ENCODE peak calls at places on chromosomes 11 and 22, in six cellular contexts. One of them, this sample, is unnamed.

GRCh38 chr11:128884703-128885338 is 6.3 kb upstream of the KCNJ5 start:
- DNase-seq in H1: peak
- DNase-seq in MM.1S: peak
- DNase-seq in tibial artery: peak
- DNase-seq in Karpas-422: peak
- DNase-seq in neural progenitor cell: peak
- DNase-seq in this sample: no peak

GRCh38 chr22:44567846-44568493 is 69.9 kb upstream of the RTL6 start:
- DNase-seq in H1: no peak
- DNase-seq in MM.1S: peak
- DNase-seq in tibial artery: no peak
- DNase-seq in Karpas-422: peak
- DNase-seq in neural progenitor cell: no peak
- DNase-seq in this sample: no peak

GRCh38 chr11:353315-353857 is 15.9 kb upstream of the B4GALNT4 start:
- DNase-seq in H1: no peak
- DNase-seq in MM.1S: no peak
- DNase-seq in tibial artery: peak
- DNase-seq in Karpas-422: no peak
- DNase-seq in neural progenitor cell: no peak
- DNase-seq in this sample: peak

GRCh38 chr22:49951001-49951677 is 9.4 kb upstream of the PIM3 start:
- DNase-seq in H1: no peak
- DNase-seq in MM.1S: no peak
- DNase-seq in tibial artery: no peak
- DNase-seq in Karpas-422: no peak
- DNase-seq in neural progenitor cell: no peak
- DNase-seq in this sample: no peak

GRCh38 chr11:121687961-121688566 is 235.3 kb upstream of the SORL1-AS1 start:
- DNase-seq in H1: no peak
- DNase-seq in MM.1S: no peak
- DNase-seq in tibial artery: no peak
- DNase-seq in Karpas-422: no peak
- DNase-seq in neural progenitor cell: peak
- DNase-seq in this sample: no peak

GRCh38 chr11:101180481-101180880 is 50.9 kb upstream of the PGR start:
- DNase-seq in H1: no peak
- DNase-seq in MM.1S: no peak
- DNase-seq in tibial artery: no peak
- DNase-seq in Karpas-422: no peak
- DNase-seq in neural progenitor cell: peak
- DNase-seq in this sample: no peak

GRCh38 chr11:66335531-66336233 is 552 bp downstream of the RIN1 start:
- DNase-seq in H1: peak
- DNase-seq in MM.1S: no peak
- DNase-seq in tibial artery: peak
- DNase-seq in Karpas-422: no peak
- DNase-seq in neural progenitor cell: peak
- DNase-seq in this sample: no peak

GRCh38 chr11:4539603-4540219 is 5.3 kb upstream of the OR52M1 start:
- DNase-seq in H1: peak
- DNase-seq in MM.1S: peak
- DNase-seq in tibial artery: peak
- DNase-seq in Karpas-422: peak
- DNase-seq in neural progenitor cell: peak
- DNase-seq in this sample: no peak

GRCh38 chr22:25582946-25583345 is 18.5 kb downstream of the GRK3 start:
- DNase-seq in H1: no peak
- DNase-seq in MM.1S: no peak
- DNase-seq in tibial artery: no peak
- DNase-seq in Karpas-422: no peak
- DNase-seq in neural progenitor cell: no peak
- DNase-seq in this sample: no peak

GRCh38 chr11:111559791-111560190 is 19.3 kb downstream of the LAYN start:
- DNase-seq in H1: no peak
- DNase-seq in MM.1S: no peak
- DNase-seq in tibial artery: no peak
- DNase-seq in Karpas-422: no peak
- DNase-seq in neural progenitor cell: no peak
- DNase-seq in this sample: no peak

GRCh38 chr11:95794086-95794485 is 3.8 kb downstream of the CEP57 start:
- DNase-seq in H1: no peak
- DNase-seq in MM.1S: no peak
- DNase-seq in tibial artery: no peak
- DNase-seq in Karpas-422: no peak
- DNase-seq in neural progenitor cell: no peak
- DNase-seq in this sample: no peak

GRCh38 chr22:25759825-25760231 is 17.8 kb downstream of the MYO18B start:
- DNase-seq in H1: no peak
- DNase-seq in MM.1S: no peak
- DNase-seq in tibial artery: peak
- DNase-seq in Karpas-422: no peak
- DNase-seq in neural progenitor cell: no peak
- DNase-seq in this sample: no peak

GRCh38 chr11:127288926-127289325 is 288.4 kb upstream of the KIRREL3 start:
- DNase-seq in H1: no peak
- DNase-seq in MM.1S: no peak
- DNase-seq in tibial artery: no peak
- DNase-seq in Karpas-422: no peak
- DNase-seq in neural progenitor cell: no peak
- DNase-seq in this sample: no peak

GRCh38 chr11:41613321-41613720 is 153.9 kb upstream of the LRRC4C start:
- DNase-seq in H1: no peak
- DNase-seq in MM.1S: no peak
- DNase-seq in tibial artery: no peak
- DNase-seq in Karpas-422: no peak
- DNase-seq in neural progenitor cell: no peak
- DNase-seq in this sample: no peak

GRCh38 chr22:21573293-21573734 is 5.8 kb downstream of the UBE2L3 start:
- DNase-seq in H1: no peak
- DNase-seq in MM.1S: no peak
- DNase-seq in tibial artery: no peak
- DNase-seq in Karpas-422: no peak
- DNase-seq in neural progenitor cell: no peak
- DNase-seq in this sample: no peak

GRCh38 chr11:18204220-18204619 is 31.6 kb downstream of the MRGPRX4 start:
- DNase-seq in H1: no peak
- DNase-seq in MM.1S: no peak
- DNase-seq in tibial artery: no peak
- DNase-seq in Karpas-422: no peak
- DNase-seq in neural progenitor cell: no peak
- DNase-seq in this sample: no peak

GRCh38 chr22:36226189-36226588 is 13.1 kb downstream of the APOL2 start:
- DNase-seq in H1: no peak
- DNase-seq in MM.1S: no peak
- DNase-seq in tibial artery: no peak
- DNase-seq in Karpas-422: no peak
- DNase-seq in neural progenitor cell: no peak
- DNase-seq in this sample: no peak

GRCh38 chr11:113602483-113602882 is 103.6 kb downstream of the TMPRSS5 start:
- DNase-seq in H1: no peak
- DNase-seq in MM.1S: no peak
- DNase-seq in tibial artery: no peak
- DNase-seq in Karpas-422: no peak
- DNase-seq in neural progenitor cell: no peak
- DNase-seq in this sample: no peak

GRCh38 chr11:34727228-34727737 is 106.4 kb downstream of the EHF start:
- DNase-seq in H1: no peak
- DNase-seq in MM.1S: no peak
- DNase-seq in tibial artery: no peak
- DNase-seq in Karpas-422: no peak
- DNase-seq in neural progenitor cell: no peak
- DNase-seq in this sample: no peak

GRCh38 chr11:120780239-120780638 is 243.7 kb upstream of the TBCEL start:
- DNase-seq in H1: no peak
- DNase-seq in MM.1S: no peak
- DNase-seq in tibial artery: no peak
- DNase-seq in Karpas-422: no peak
- DNase-seq in neural progenitor cell: no peak
- DNase-seq in this sample: no peak

GRCh38 chr11:35040221-35040942 is 98.6 kb upstream of the CD44 start:
- DNase-seq in H1: no peak
- DNase-seq in MM.1S: peak
- DNase-seq in tibial artery: no peak
- DNase-seq in Karpas-422: peak
- DNase-seq in neural progenitor cell: no peak
- DNase-seq in this sample: no peak

GRCh38 chr11:96311120-96311568 is 31.9 kb downstream of the MAML2 start:
- DNase-seq in H1: no peak
- DNase-seq in MM.1S: no peak
- DNase-seq in tibial artery: no peak
- DNase-seq in Karpas-422: no peak
- DNase-seq in neural progenitor cell: no peak
- DNase-seq in this sample: no peak

GRCh38 chr11:80424012-80424695 is 983.3 kb upstream of the TENM4 start:
- DNase-seq in H1: no peak
- DNase-seq in MM.1S: peak
- DNase-seq in tibial artery: no peak
- DNase-seq in Karpas-422: no peak
- DNase-seq in neural progenitor cell: no peak
- DNase-seq in this sample: no peak

GRCh38 chr11:117807482-117808272 is 10.7 kb upstream of the DSCAML1 start:
- DNase-seq in H1: peak
- DNase-seq in MM.1S: peak
- DNase-seq in tibial artery: peak
- DNase-seq in Karpas-422: peak
- DNase-seq in neural progenitor cell: peak
- DNase-seq in this sample: peak

GRCh38 chr22:37802310-37803194 is 5.2 kb upstream of the GCAT start:
- DNase-seq in H1: peak
- DNase-seq in MM.1S: no peak
- DNase-seq in tibial artery: peak
- DNase-seq in Karpas-422: no peak
- DNase-seq in neural progenitor cell: peak
- DNase-seq in this sample: no peak

GRCh38 chr11:57432017-57432590 is 5.2 kb upstream of the SLC43A3 start:
- DNase-seq in H1: no peak
- DNase-seq in MM.1S: no peak
- DNase-seq in tibial artery: no peak
- DNase-seq in Karpas-422: no peak
- DNase-seq in neural progenitor cell: no peak
- DNase-seq in this sample: no peak

GRCh38 chr11:45155058-45155551 is 8.7 kb downstream of the PRDM11 start:
- DNase-seq in H1: no peak
- DNase-seq in MM.1S: no peak
- DNase-seq in tibial artery: no peak
- DNase-seq in Karpas-422: no peak
- DNase-seq in neural progenitor cell: no peak
- DNase-seq in this sample: no peak
- H3K4me3 ChIP-seq in H1: no peak
- H3K4me3 ChIP-seq in MM.1S: no peak
- H3K4me3 ChIP-seq in tibial artery: no peak
- H3K4me3 ChIP-seq in Karpas-422: no peak
- H3K4me3 ChIP-seq in neural progenitor cell: no peak
- H3K4me3 ChIP-seq in this sample: peak

GRCh38 chr11:14969922-14970323 is 2.2 kb downstream of the CALCA start:
- DNase-seq in H1: peak
- DNase-seq in MM.1S: peak
- DNase-seq in tibial artery: no peak
- DNase-seq in Karpas-422: peak
- DNase-seq in neural progenitor cell: peak
- DNase-seq in this sample: no peak

GRCh38 chr11:14973621-14974020 is 1.5 kb upstream of the CALCA start:
- DNase-seq in H1: peak
- DNase-seq in MM.1S: no peak
- DNase-seq in tibial artery: no peak
- DNase-seq in Karpas-422: no peak
- DNase-seq in neural progenitor cell: peak
- DNase-seq in this sample: no peak

GRCh38 chr11:14972581-14973490 is 685 bp upstream of the CALCA start:
- DNase-seq in H1: no peak
- DNase-seq in MM.1S: no peak
- DNase-seq in tibial artery: no peak
- DNase-seq in Karpas-422: no peak
- DNase-seq in neural progenitor cell: peak
- DNase-seq in this sample: no peak

GRCh38 chr11:14974021-14974698 is 2.0 kb upstream of the CALCA start:
- DNase-seq in H1: peak
- DNase-seq in MM.1S: no peak
- DNase-seq in tibial artery: no peak
- DNase-seq in Karpas-422: no peak
- DNase-seq in neural progenitor cell: peak
- DNase-seq in this sample: no peak

GRCh38 chr11:14971865-14972580 is at the start of gene CALCA:
- DNase-seq in H1: peak
- DNase-seq in MM.1S: no peak
- DNase-seq in tibial artery: no peak
- DNase-seq in Karpas-422: no peak
- DNase-seq in neural progenitor cell: peak
- DNase-seq in this sample: no peak
- H3K4me3 ChIP-seq in H1: peak
- H3K4me3 ChIP-seq in MM.1S: no peak
- H3K4me3 ChIP-seq in tibial artery: peak
- H3K4me3 ChIP-seq in Karpas-422: no peak
- H3K4me3 ChIP-seq in neural progenitor cell: peak
- H3K4me3 ChIP-seq in this sample: no peak

DNA sequence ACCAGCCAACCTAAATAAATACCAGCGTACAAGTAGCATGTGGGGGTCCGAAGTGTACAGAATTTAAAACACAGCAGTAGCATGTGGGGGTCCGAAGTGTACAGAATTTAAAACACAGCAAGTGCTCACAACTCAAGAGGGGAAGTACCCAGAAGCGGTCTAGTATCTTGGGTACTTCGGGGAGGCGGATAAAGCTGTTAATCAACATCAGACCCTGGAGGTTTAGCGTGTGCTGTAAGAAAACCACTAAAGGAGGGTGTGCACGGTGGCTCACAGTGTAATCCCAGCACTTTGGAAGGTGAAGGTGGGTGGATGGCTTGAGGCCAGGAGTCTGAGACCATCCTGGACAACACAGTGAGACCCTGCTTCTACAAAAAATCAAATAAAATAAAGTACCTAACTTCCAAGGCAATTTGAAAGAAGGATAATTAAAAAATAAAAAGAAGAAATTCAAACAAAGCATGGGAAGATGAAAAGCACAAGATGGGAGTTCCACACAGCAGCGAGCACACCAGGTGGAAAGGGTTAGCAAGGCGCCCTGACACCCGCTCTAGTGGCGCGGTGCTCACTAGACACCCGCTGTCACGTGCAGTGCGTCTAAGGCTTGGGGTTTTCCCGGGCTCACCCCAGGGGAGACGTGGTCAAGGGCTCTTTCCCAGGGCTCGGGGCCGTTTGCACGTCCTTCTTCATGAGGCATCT is 35.0 kb upstream of the MOB2 start:
- DNase-seq in H1: no peak
- DNase-seq in MM.1S: no peak
- DNase-seq in tibial artery: no peak
- DNase-seq in Karpas-422: no peak
- DNase-seq in neural progenitor cell: no peak
- DNase-seq in this sample: no peak
- H3K4me3 ChIP-seq in H1: no peak
- H3K4me3 ChIP-seq in MM.1S: no peak
- H3K4me3 ChIP-seq in tibial artery: no peak
- H3K4me3 ChIP-seq in Karpas-422: no peak
- H3K4me3 ChIP-seq in neural progenitor cell: no peak
- H3K4me3 ChIP-seq in this sample: no peak

DNA sequence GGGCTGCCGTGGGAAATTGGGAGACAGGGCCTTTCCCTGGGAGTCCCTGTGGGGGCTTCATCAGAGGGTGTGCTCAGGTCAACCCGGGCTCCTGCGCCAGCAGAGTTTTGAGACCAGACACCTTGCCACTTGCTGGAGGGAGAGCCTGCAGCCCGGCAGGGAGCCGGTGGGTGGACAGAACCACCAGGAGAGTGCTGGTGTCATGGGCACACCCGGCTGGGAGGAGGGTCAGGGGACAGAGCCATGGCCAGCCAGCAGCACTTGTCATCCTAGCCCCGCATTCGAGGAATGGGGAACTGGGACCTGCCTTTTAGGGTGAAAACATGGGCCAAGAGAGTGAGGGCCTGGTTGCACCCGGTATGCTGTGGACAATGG is 209.3 kb downstream of the TBC1D22A start:
- DNase-seq in H1: no peak
- DNase-seq in MM.1S: no peak
- DNase-seq in tibial artery: no peak
- DNase-seq in Karpas-422: no peak
- DNase-seq in neural progenitor cell: no peak
- DNase-seq in this sample: no peak
- H3K4me3 ChIP-seq in H1: no peak
- H3K4me3 ChIP-seq in MM.1S: no peak
- H3K4me3 ChIP-seq in tibial artery: no peak
- H3K4me3 ChIP-seq in Karpas-422: no peak
- H3K4me3 ChIP-seq in neural progenitor cell: no peak
- H3K4me3 ChIP-seq in this sample: no peak

This sample was measured in ascending aorta.